ENCODE peak calls at places on chromosomes 7 and 10, in eight cellular contexts. H, S, V, Q, M, P, K and E are unnamed samples.

GRCh38 chr7:98286093-98286525 is 4.6 kb downstream of the BRI3 start:
- DNase-seq in H (no peak), S (peak; percentile 55), V (peak; percentile 81), Q (peak; percentile 57), M (peak; percentile 91), P (peak; percentile 91), K (peak; percentile 68), E (no peak)

GRCh38 chr7:55427800-55428199 is 62.7 kb downstream of the LANCL2 start:
- DNase-seq in H (no peak), S (no peak), V (no peak), Q (no peak), M (no peak), P (no peak), K (no peak), E (no peak)

GRCh38 chr7:123864438-123864837 is 19.5 kb downstream of the HYAL4 start:
- DNase-seq in H (no peak), S (no peak), V (no peak), Q (peak; percentile 30), M (no peak), P (no peak), K (no peak), E (no peak)

GRCh38 chr7:92586403-92586802 is 3.8 kb downstream of the FAM133B start:
- DNase-seq in H (no peak), S (no peak), V (peak; percentile 52), Q (no peak), M (no peak), P (no peak), K (no peak), E (no peak)

GRCh38 chr7:91103365-91103764 is 160.9 kb upstream of the FZD1 start:
- DNase-seq in H (no peak), S (peak; percentile 75), V (no peak), Q (no peak), M (no peak), P (no peak), K (no peak), E (no peak)

GRCh38 chr10:12844796-12845524 is 156.6 kb downstream of the CCDC3 start:
- DNase-seq in H (peak; percentile 34), S (peak; percentile 58), V (peak; percentile 75), Q (peak; percentile 82), M (no peak), P (peak; percentile 71), K (peak; percentile 8), E (peak; percentile 92)

GRCh38 chr10:69953851-69954250 is 98.8 kb upstream of the MACROH2A2 start:
- DNase-seq in H (no peak), S (no peak), V (no peak), Q (no peak), M (no peak), P (peak; percentile 56), K (no peak), E (no peak)

GRCh38 chr7:91280180-91280579 is 15.9 kb downstream of the FZD1 start:
- DNase-seq in H (no peak), S (no peak), V (no peak), Q (no peak), M (no peak), P (no peak), K (no peak), E (no peak)

GRCh38 chr10:97195654-97196212 is 10.0 kb upstream of the SLIT1 start:
- DNase-seq in H (no peak), S (no peak), V (no peak), Q (no peak), M (no peak), P (no peak), K (no peak), E (no peak)

GRCh38 chr10:105195831-105196230 is 554.7 kb downstream of the SORCS3 start:
- DNase-seq in H (no peak), S (no peak), V (no peak), Q (peak; percentile 8), M (no peak), P (no peak), K (no peak), E (no peak)

GRCh38 chr7:152076940-152077933 is 51.8 kb downstream of the GALNT11 start:
- DNase-seq in H (no peak), S (peak; percentile 61), V (peak; percentile 15), Q (no peak), M (no peak), P (no peak), K (no peak), E (no peak)

GRCh38 chr10:44752451-44753441 is 158.4 kb upstream of the TMEM72 start:
- DNase-seq in H (peak; percentile 83), S (peak; percentile 25), V (peak; percentile 90), Q (no peak), M (no peak), P (no peak), K (no peak), E (peak; percentile 94)

GRCh38 chr7:99406557-99406956 is 1.8 kb downstream of the PDAP1 start:
- DNase-seq in H (no peak), S (no peak), V (no peak), Q (no peak), M (no peak), P (no peak), K (no peak), E (no peak)

GRCh38 chr7:54785261-54785660 is 26.2 kb upstream of the SEC61G start:
- DNase-seq in H (no peak), S (no peak), V (peak; percentile 20), Q (no peak), M (no peak), P (no peak), K (no peak), E (no peak)

GRCh38 chr7:102396710-102397019 is 502 bp downstream of the PRKRIP1 start:
- DNase-seq in H (no peak), S (no peak), V (no peak), Q (no peak), M (no peak), P (no peak), K (no peak), E (no peak)

GRCh38 chr7:102398543-102398942 is 2.4 kb downstream of the PRKRIP1 start:
- DNase-seq in H (no peak), S (no peak), V (no peak), Q (no peak), M (no peak), P (no peak), K (no peak), E (no peak)

GRCh38 chr7:102395958-102396709 is at the start of gene PRKRIP1:
- DNase-seq in H (peak; percentile 41), S (peak; percentile 89), V (peak; percentile 94), Q (peak; percentile 95), M (peak; percentile 94), P (peak; percentile 89), K (peak; percentile 82), E (peak; percentile 94)

GRCh38 chr7:102393467-102393866 is 2.7 kb upstream of the PRKRIP1 start:
- DNase-seq in H (no peak), S (no peak), V (no peak), Q (peak; percentile 46), M (no peak), P (no peak), K (no peak), E (no peak)

GRCh38 chr7:102395620-102395957 is 574 bp upstream of the PRKRIP1 start:
- DNase-seq in H (no peak), S (no peak), V (peak; percentile 34), Q (no peak), M (no peak), P (no peak), K (no peak), E (peak; percentile 4)
- H3K4me3 ChIP-seq in H (peak overlapping the region; percentile 95), S (peak overlapping the region; percentile 49), V (peak overlapping the region; percentile 88), Q (peak overlapping the region; percentile 30), M (peak overlapping the region; percentile 78), P (peak overlapping the region; percentile 95), K (peak overlapping the region; percentile 100), E (peak overlapping the region; percentile 98)

GRCh38 chr7:29192811-29193210 is 1.8 kb upstream of the CHN2 start:
- DNase-seq in H (no peak), S (no peak), V (no peak), Q (no peak), M (no peak), P (no peak), K (no peak), E (no peak)

GRCh38 chr7:29196191-29196590 is 1.6 kb downstream of the CHN2 start:
- DNase-seq in H (no peak), S (no peak), V (no peak), Q (no peak), M (no peak), P (no peak), K (no peak), E (no peak)

GRCh38 chr7:29194206-29194593 is 375 bp upstream of the CHN2 start:
- DNase-seq in H (no peak), S (peak; percentile 16), V (no peak), Q (peak; percentile 45), M (peak; percentile 86), P (no peak), K (no peak), E (no peak)

GRCh38 chr7:29193316-29194205 is 1.0 kb upstream of the CHN2 start:
- DNase-seq in H (no peak), S (peak; percentile 15), V (no peak), Q (peak; percentile 32), M (peak; percentile 48), P (no peak), K (no peak), E (no peak)

GRCh38 chr7:29194594-29195417 is at the start of gene CHN2:
- DNase-seq in H (no peak), S (peak; percentile 60), V (peak; percentile 19), Q (peak; percentile 79), M (peak; percentile 90), P (no peak), K (no peak), E (no peak)
- TF ChIP-seq CTCF in H (no peak), S (peak; percentile 12), V (no peak), Q (no peak), M (peak; percentile 34), P (no peak), K (no peak), E (no peak)

GRCh38 chr7:106065560-106066500 is 46.3 kb downstream of the SYPL1 start:
- DNase-seq in H (no peak), S (peak; percentile 75), V (peak; percentile 39), Q (no peak), M (no peak), P (no peak), K (no peak), E (no peak)
- H3K4me3 ChIP-seq in H (peak overlapping the region; percentile 32), S (peak overlapping the region; percentile 26), V (peak overlapping the region; percentile 33), Q (no peak overlapping the region), M (peak overlapping the region; percentile 5), P (peak overlapping the region; percentile 44), K (peak overlapping the region; percentile 49), E (peak overlapping the region; percentile 17)

GRCh38 chr10:37495415-37495814 is 362.0 kb downstream of the ZNF248 start:
- DNase-seq in H (no peak), S (no peak), V (peak; percentile 18), Q (no peak), M (no peak), P (no peak), K (no peak), E (no peak)
- TF ChIP-seq CTCF in H (no peak), S (peak; percentile 37), V (peak; percentile 6), Q (peak; percentile 22), M (peak; percentile 35), P (peak; percentile 7), K (no peak), E (no peak)

DNA sequence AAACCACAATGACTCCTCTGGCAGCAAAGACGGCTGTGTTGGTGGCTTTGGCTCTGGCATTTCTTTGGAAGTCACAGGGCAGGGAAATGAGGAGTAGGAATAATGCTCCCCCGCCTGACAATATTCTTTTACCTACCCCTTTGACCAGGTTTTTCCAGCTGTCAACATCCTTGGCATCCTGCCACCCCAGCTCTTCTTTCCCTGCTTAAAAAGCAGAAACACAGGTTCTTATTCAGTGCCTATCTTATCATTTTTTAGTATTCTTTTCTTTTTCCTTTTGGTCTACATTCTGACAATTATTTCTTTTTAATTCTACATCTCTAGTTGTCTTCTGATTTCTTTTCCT is 97.7 kb downstream of the CREB5 start:
- DNase-seq in H (no peak), S (no peak), V (no peak), Q (no peak), M (no peak), P (no peak), K (no peak), E (no peak)
- H3K4me3 ChIP-seq in H (no peak overlapping the region), S (no peak overlapping the region), V (no peak overlapping the region), Q (no peak overlapping the region), M (no peak overlapping the region), P (no peak overlapping the region), K (no peak overlapping the region), E (no peak overlapping the region)